ENCODE peak calls at places on chromosomes 3 and 15, in five cellular contexts. B is substantia nigra, O is H9, X is heart right ventricle, U is pancreas. Q is an unnamed sample.

GRCh38 chr15:75578948-75579908 is at the start of gene PTPN9:
- DNase-seq in O (peak), U (peak), B (peak), X (peak), Q (no peak)

GRCh38 chr3:50582083-50582482 is 12.8 kb downstream of the HEMK1 start:
- DNase-seq in O (no peak), B (no peak), X (no peak), U (no peak), Q (no peak)

GRCh38 chr15:63461230-63461629 is 43.2 kb upstream of the USP3 start:
- DNase-seq in X (no peak), O (peak), U (no peak), B (no peak), Q (no peak)

GRCh38 chr3:115494826-115495225 is 128.5 kb upstream of the GAP43 start:
- DNase-seq in B (no peak), U (no peak), X (no peak), O (no peak), Q (no peak)

GRCh38 chr15:91456251-91456718 is 356.2 kb downstream of the SV2B start:
- DNase-seq in O (no peak), X (no peak), U (peak), B (no peak), Q (peak)

GRCh38 chr3:110234831-110235230 is 836.8 kb upstream of the NECTIN3 start:
- DNase-seq in O (no peak), B (no peak), U (no peak), X (no peak), Q (no peak)

GRCh38 chr3:42755681-42756578 is 17.1 kb downstream of the CCDC13 start:
- DNase-seq in O (peak), B (no peak), X (no peak), U (no peak), Q (no peak)

GRCh38 chr3:23916152-23916885 is 471 bp downstream of the NKIRAS1 start:
- DNase-seq in O (no peak), X (no peak), B (no peak), U (no peak), Q (no peak)

GRCh38 chr3:38343797-38344594 is 2.6 kb upstream of the XYLB start:
- DNase-seq in X (no peak), U (no peak), O (no peak), B (no peak), Q (no peak)

GRCh38 chr3:108940568-108941285 is 13.0 kb downstream of the GUCA1C start:
- DNase-seq in O (no peak), B (no peak), U (no peak), X (no peak), Q (no peak)

GRCh38 chr3:39408493-39409372 is 2.2 kb downstream of the RPSA start:
- DNase-seq in O (no peak), U (no peak), X (no peak), B (no peak), Q (no peak)

GRCh38 chr3:55646121-55646520 is 159.0 kb upstream of the WNT5A start:
- DNase-seq in O (no peak), X (no peak), B (no peak), U (no peak), Q (no peak)

GRCh38 chr3:189272500-189273119 is 100.8 kb downstream of the TPRG1 start:
- DNase-seq in B (no peak), U (no peak), X (no peak), O (no peak), Q (no peak)

GRCh38 chr3:157906627-157907026 is 199.6 kb downstream of the SHOX2 start:
- DNase-seq in X (no peak), B (no peak), O (no peak), U (no peak), Q (no peak)

GRCh38 chr15:48966595-48967301 is 3.0 kb upstream of the SHC4 start:
- DNase-seq in O (no peak), U (no peak), B (no peak), X (no peak), Q (peak)

GRCh38 chr15:60591491-60592385 is 112.8 kb upstream of the ICE2 start:
- DNase-seq in X (peak), U (peak), O (peak), B (no peak), Q (no peak)

GRCh38 chr3:180913582-180914404 is 1.3 kb downstream of the FXR1 start:
- DNase-seq in O (no peak), X (no peak), U (no peak), B (no peak), Q (no peak)

GRCh38 chr3:43288366-43288765 is 2.0 kb downstream of the SNRK start:
- DNase-seq in U (no peak), B (no peak), O (no peak), X (no peak), Q (no peak)

GRCh38 chr3:185824467-185825378 is at the start of gene IGF2BP2:
- DNase-seq in U (peak), X (peak), B (no peak), O (peak), Q (no peak)

GRCh38 chr3:114929971-114930732 is 216.9 kb downstream of the ZBTB20 start:
- DNase-seq in B (no peak), U (no peak), X (no peak), O (no peak), Q (no peak)

GRCh38 chr3:13419356-13420050 is 619 bp downstream of the NUP210 start:
- DNase-seq in U (peak), X (no peak), B (no peak), O (peak), Q (no peak)

GRCh38 chr15:45187894-45188830 is at the start of gene SHF:
- DNase-seq in U (peak), X (peak), B (no peak), O (peak), Q (no peak)

GRCh38 chr15:75131269-75131643 is 70.4 kb upstream of the C15orf39 start:
- DNase-seq in U (no peak), X (no peak), O (no peak), B (no peak), Q (no peak)

GRCh38 chr3:52225452-52226228 is at the start of gene TLR9:
- DNase-seq in O (peak), B (no peak), X (no peak), U (peak), Q (no peak)

GRCh38 chr15:53851110-53851833 is 91.8 kb upstream of the WDR72 start:
- DNase-seq in U (no peak), O (no peak), X (no peak), B (no peak), Q (no peak)

GRCh38 chr3:84738101-84738500 is 220.7 kb upstream of the CADM2 start:
- DNase-seq in U (no peak), B (no peak), X (no peak), O (no peak), Q (no peak)

GRCh38 chr15:69732133-69732532 is 279.5 kb downstream of the RPLP1 start:
- DNase-seq in U (no peak), X (no peak), O (no peak), B (no peak), Q (no peak)

GRCh38 chr3:171801738-171802600 is 8.3 kb downstream of the PLD1 start:
- DNase-seq in B (no peak), X (no peak), O (no peak), U (no peak), Q (peak)

GRCh38 chr15:25862469-25863066 is 559 bp downstream of the ATP10A start:
- DNase-seq in O (peak), X (no peak), B (no peak), U (no peak), Q (no peak)

GRCh38 chr15:89174476-89174875 is 46.9 kb downstream of the RLBP1 start:
- DNase-seq in X (no peak), U (no peak), O (no peak), B (no peak), Q (no peak)

GRCh38 chr3:44125241-44125640 is 116.4 kb upstream of the TOPAZ1 start:
- DNase-seq in B (no peak), X (no peak), U (no peak), O (no peak), Q (no peak)

GRCh38 chr3:74537164-74537563 is 77.3 kb downstream of the CNTN3 start:
- DNase-seq in O (no peak), U (no peak), X (peak), B (no peak), Q (no peak)

GRCh38 chr3:74539879-74540278 is 74.6 kb downstream of the CNTN3 start:
- DNase-seq in U (no peak), B (no peak), O (no peak), X (no peak), Q (no peak)

GRCh38 chr3:74535281-74535680 is 79.2 kb downstream of the CNTN3 start:
- DNase-seq in O (no peak), U (no peak), B (no peak), X (no peak), Q (peak)

GRCh38 chr3:74538669-74539068 is 75.8 kb downstream of the CNTN3 start:
- DNase-seq in B (no peak), X (no peak), O (no peak), U (no peak), Q (no peak)

GRCh38 chr3:74537857-74538256 is 76.6 kb downstream of the CNTN3 start:
- DNase-seq in X (no peak), U (no peak), B (no peak), O (no peak), Q (no peak)
- H3K27ac ChIP-seq in X (no peak), U (no peak), B (no peak), O (no peak), Q (no peak)

DNA sequence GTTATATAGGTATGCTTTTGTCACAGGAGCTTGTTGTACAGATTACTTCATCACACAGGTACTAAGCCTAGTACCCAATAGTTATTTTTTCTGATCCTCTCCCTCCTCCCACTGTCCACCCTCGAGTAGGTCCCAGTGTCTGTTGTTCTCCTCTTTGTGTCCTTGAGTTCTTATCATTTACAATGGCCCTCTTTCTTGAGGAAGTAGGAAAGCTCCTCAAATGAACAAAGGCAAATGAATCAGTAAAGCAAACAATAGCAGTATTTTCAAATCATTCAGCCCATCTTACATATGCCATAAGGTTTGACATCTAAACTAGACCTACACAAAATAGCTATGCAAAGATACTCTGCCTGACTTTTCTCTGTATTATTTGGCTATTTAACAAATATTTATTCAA is 211.5 kb downstream of the CDIN1 start:
- DNase-seq in U (no peak), O (no peak), X (no peak), B (no peak), Q (no peak)
- H3K27ac ChIP-seq in U (no peak), O (no peak), X (peak), B (no peak), Q (no peak)

GRCh38 chr15:41928100-41928499 is 34.2 kb upstream of the SPTBN5 start:
- DNase-seq in B (no peak), X (no peak), U (no peak), O (no peak), Q (no peak)
- H3K27ac ChIP-seq in B (no peak), X (peak), U (peak), O (no peak), Q (no peak)

GRCh38 chr3:129611812-129612349 is 5.4 kb upstream of the PLXND1 start:
- DNase-seq in O (peak), U (peak), B (no peak), X (no peak), Q (no peak)

GRCh38 chr3:129614435-129614834 is 8.0 kb upstream of the PLXND1 start:
- DNase-seq in U (no peak), B (no peak), X (peak), O (no peak), Q (no peak)

GRCh38 chr3:129611446-129611800 is 4.9 kb upstream of the PLXND1 start:
- DNase-seq in B (no peak), U (peak), X (no peak), O (no peak), Q (no peak)

GRCh38 chr3:129613205-129613740 is 6.8 kb upstream of the PLXND1 start:
- DNase-seq in O (no peak), X (no peak), B (no peak), U (no peak), Q (no peak)

GRCh38 chr3:129612350-129613204 is 6.1 kb upstream of the PLXND1 start:
- DNase-seq in O (no peak), B (no peak), U (no peak), X (no peak), Q (no peak)
- H3K27ac ChIP-seq in O (no peak), B (peak), U (no peak), X (peak), Q (no peak)

DNA sequence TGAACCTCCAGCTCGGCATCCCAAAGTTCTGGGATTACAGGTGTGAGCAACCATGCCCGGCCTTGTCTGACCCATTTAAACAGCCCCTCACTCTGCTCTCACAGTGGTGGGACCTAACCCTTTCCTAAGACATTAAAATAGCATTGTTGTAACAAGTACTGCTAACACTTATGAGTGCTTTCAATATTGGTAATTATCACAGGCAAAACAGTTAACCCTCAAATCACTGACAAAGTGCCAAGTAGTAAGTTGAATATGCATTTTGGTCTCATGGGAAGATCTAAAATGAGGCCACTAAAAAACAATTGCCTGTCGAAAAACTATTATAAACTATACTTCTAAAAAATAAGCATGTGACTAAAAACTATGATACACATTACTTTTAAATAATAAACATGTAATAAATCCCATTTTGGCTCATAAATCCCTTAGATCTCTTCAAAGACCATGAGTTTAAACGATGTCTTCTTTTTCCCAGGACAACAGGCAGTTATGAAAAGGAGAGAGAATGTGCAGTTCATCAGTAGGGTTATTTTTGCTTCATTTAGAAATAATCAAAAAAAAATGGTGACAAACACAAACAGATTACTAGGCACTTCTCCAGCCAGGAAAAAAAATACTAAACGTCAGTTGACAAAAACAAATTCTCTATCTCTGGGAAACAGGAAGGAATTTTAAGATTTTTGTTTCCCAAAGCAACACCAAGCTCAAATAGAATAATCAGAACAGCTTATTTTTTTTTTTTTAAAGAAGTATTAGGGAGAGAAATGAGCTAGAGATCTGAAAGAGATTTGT is 95.4 kb downstream of the RFTN1 start:
- DNase-seq in U (no peak), X (no peak), B (no peak), O (no peak), Q (no peak)
- H3K27ac ChIP-seq in U (no peak), X (peak), B (no peak), O (no peak), Q (no peak)

GRCh38 chr3:59317386-59317785 is 267.6 kb upstream of the CFAP20DC start:
- DNase-seq in B (no peak), U (no peak), O (no peak), X (no peak), Q (no peak)
- H3K27ac ChIP-seq in B (no peak), U (no peak), O (no peak), X (no peak), Q (no peak)

GRCh38 chr15:57861039-57861638 is 154.6 kb downstream of the POLR2M start:
- DNase-seq in O (no peak), B (no peak), U (no peak), X (peak), Q (no peak)
- H3K27ac ChIP-seq in O (no peak), B (no peak), U (no peak), X (no peak), Q (no peak)

GRCh38 chr3:150443331-150443741 is 35.2 kb downstream of the TSC22D2 start:
- DNase-seq in O (no peak), U (no peak), B (no peak), X (no peak), Q (no peak)
- H3K27ac ChIP-seq in O (no peak), U (no peak), B (no peak), X (no peak), Q (peak)

DNA sequence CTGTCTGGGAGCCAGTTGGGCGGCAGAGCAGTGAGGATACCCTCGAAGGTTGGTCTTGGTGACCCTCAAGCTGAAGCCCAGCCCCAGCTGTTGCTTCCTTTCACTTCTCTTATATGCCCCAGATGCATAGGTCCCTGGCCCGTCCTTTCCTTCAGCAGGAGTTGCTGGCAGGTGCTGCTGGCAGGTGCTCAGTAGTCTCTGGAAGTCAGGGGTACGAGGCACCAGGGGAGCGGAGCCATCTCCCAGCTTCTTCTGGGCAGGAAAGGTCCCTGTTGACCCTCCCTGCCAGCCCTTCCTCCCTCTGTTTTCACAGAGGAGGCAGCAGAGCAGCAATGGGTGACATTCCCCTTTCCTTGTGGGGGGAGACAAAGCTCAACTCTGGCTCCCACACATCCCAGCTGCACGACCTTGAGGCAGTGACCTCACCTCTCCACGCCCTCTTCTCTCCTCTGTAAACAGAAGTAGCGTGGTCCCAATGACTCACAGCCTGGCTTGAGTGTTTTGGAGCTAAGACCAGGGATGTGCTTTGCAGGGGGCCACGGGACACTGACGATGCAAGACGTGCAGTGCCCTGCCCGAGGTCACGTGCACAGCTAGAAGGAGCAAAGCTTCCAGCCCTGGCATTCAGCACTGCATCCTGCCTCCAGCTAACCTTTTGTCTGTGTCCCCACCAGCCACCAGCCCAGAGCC is 49.6 kb downstream of the SLC6A6 start:
- DNase-seq in U (no peak), O (no peak), X (peak), B (no peak), Q (no peak)
- H3K27ac ChIP-seq in U (peak), O (no peak), X (peak), B (peak), Q (peak)

DNA sequence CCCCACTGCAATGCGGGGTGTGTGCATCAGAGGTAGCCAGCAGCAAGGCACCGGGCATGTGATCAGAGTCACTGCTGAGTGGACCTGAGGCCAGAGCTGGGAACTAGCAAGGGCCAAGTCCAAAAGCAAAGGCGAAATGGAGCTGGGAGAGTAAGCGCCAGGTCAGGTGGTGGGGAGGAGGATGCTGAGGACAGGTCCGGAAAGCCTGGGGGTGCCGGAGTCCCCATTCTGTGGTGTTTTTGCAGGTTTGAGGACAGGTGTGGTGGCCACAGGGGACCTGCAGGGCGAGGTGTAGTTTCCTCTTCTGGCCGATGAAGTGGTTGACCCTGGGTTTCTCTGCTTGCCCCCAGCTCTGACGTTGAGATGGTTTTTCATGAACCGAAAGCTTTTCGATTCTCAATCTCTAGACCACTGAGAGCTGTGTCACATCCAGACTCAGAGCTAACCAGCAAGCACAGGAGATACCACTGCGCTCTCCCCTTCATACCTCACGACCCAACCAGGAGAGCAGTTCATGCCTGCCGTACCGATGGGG is 35.0 kb upstream of the HES1 start:
- DNase-seq in U (no peak), X (no peak), O (no peak), B (no peak), Q (no peak)
- H3K27ac ChIP-seq in U (peak), X (no peak), O (no peak), B (no peak), Q (no peak)